ENCODE peak calls at places on chromosomes 7 and 10, in nine cellular contexts. Y is kidney tubule cell; Z is GM12891; R is glutamatergic neuron; D is astrocyte of the cerebellum; N is GDM1; X is LoVo; M is GM03348; L is effector memory CD4-positive, alpha-beta T cell. E is an unnamed sample.

GRCh38 chr10:24435374-24435773 is 226.4 kb downstream of the KIAA1217 start:
- DNase-seq in Z (no peak), M (peak; percentile 60), R (no peak), D (no peak), Y (peak; percentile 62), L (no peak), X (peak; percentile 14), N (no peak), E (no peak)

GRCh38 chr10:98429320-98430072 is 14.5 kb upstream of the PYROXD2 start:
- DNase-seq in Z (no peak), L (no peak), M (no peak), X (no peak), Y (no peak), R (no peak), N (no peak), D (no peak), E (no peak)

GRCh38 chr10:48231178-48231577 is 43.3 kb downstream of the FRMPD2 start:
- DNase-seq in D (no peak), Y (peak; percentile 68), M (no peak), R (no peak), N (no peak), L (no peak), X (no peak), Z (no peak), E (no peak)

GRCh38 chr7:47183896-47184629 is 397.8 kb downstream of the TNS3 start:
- DNase-seq in D (no peak), L (no peak), X (no peak), M (no peak), Y (no peak), R (no peak), N (no peak), Z (no peak), E (no peak)

GRCh38 chr7:98307971-98308466 is 26.5 kb downstream of the BRI3 start:
- DNase-seq in N (no peak), R (no peak), D (no peak), M (no peak), Z (no peak), X (no peak), Y (no peak), L (no peak), E (no peak)

GRCh38 chr10:125264752-125265578 is 104.6 kb upstream of the CTBP2 start:
- DNase-seq in X (no peak), Y (peak; percentile 12), M (no peak), R (no peak), L (no peak), Z (no peak), D (no peak), N (no peak), E (no peak)

GRCh38 chr7:29265208-29265923 is 70.8 kb downstream of the CHN2 start:
- DNase-seq in X (no peak), N (peak; percentile 46), Z (no peak), Y (peak; percentile 67), M (peak; percentile 37), L (no peak), D (peak; percentile 23), R (no peak), E (peak; percentile 86)

GRCh38 chr7:135584362-135585353 is 26.9 kb downstream of the NUP205 start:
- DNase-seq in M (no peak), N (no peak), X (no peak), R (no peak), Z (no peak), Y (no peak), L (no peak), D (no peak), E (no peak)

GRCh38 chr10:535953-536352 is 153.5 kb downstream of the DIP2C start:
- DNase-seq in D (no peak), M (no peak), Z (no peak), L (no peak), X (no peak), Y (no peak), R (no peak), N (no peak), E (no peak)

GRCh38 chr10:121690152-121690551 is 91.9 kb upstream of the FGFR2 start:
- DNase-seq in X (no peak), Z (no peak), N (no peak), Y (peak; percentile 57), L (no peak), R (no peak), D (no peak), M (no peak), E (no peak)

GRCh38 chr7:132580277-132580676 is 4.0 kb upstream of the PLXNA4 start:
- DNase-seq in X (no peak), Y (peak; percentile 51), M (no peak), Z (peak; percentile 17), R (no peak), D (no peak), L (no peak), N (no peak), E (no peak)

GRCh38 chr7:5172196-5172800 is 17.7 kb upstream of the WIPI2 start:
- DNase-seq in Z (no peak), N (no peak), Y (peak; percentile 10), X (no peak), L (no peak), D (no peak), R (no peak), M (no peak), E (no peak)

GRCh38 chr10:7426349-7426748 is 15.5 kb upstream of the SFMBT2 start:
- DNase-seq in Z (no peak), X (no peak), L (no peak), D (no peak), N (no peak), R (no peak), Y (no peak), M (no peak), E (no peak)

GRCh38 chr7:27095897-27096755 is at the start of gene HOXA1:
- DNase-seq in D (peak; percentile 79), L (peak; percentile 70), R (peak; percentile 69), X (peak; percentile 98), N (peak; percentile 59), Z (peak; percentile 75), Y (peak; percentile 98), M (peak; percentile 98), E (peak; percentile 85)

GRCh38 chr7:100491192-100491578 is 7.5 kb downstream of the NYAP1 start:
- DNase-seq in R (no peak), X (no peak), M (no peak), N (no peak), L (no peak), Z (no peak), D (no peak), Y (no peak), E (no peak)

GRCh38 chr10:86979977-86980448 is 11.7 kb downstream of the ADIRF start:
- DNase-seq in R (no peak), M (no peak), D (no peak), Y (no peak), Z (no peak), L (no peak), X (no peak), N (no peak), E (no peak)

GRCh38 chr10:15571570-15571969 is 148.2 kb downstream of the ITGA8 start:
- DNase-seq in Y (no peak), N (no peak), M (peak; percentile 16), D (peak; percentile 51), L (no peak), Z (no peak), R (no peak), X (no peak), E (peak; percentile 50)

GRCh38 chr7:101950450-101951119 is 133.2 kb downstream of the CUX1 start:
- DNase-seq in N (no peak), Y (peak; percentile 67), M (peak; percentile 51), X (no peak), Z (no peak), L (no peak), R (no peak), D (peak; percentile 51), E (peak; percentile 22)

GRCh38 chr7:30469303-30469702 is 9.3 kb downstream of the NOD1 start:
- DNase-seq in L (no peak), R (no peak), X (no peak), Z (no peak), D (peak; percentile 97), Y (peak; percentile 95), N (no peak), M (peak; percentile 89), E (peak; percentile 99)

GRCh38 chr10:97514344-97514743 is 15.6 kb downstream of the UBTD1 start:
- DNase-seq in N (no peak), M (no peak), X (no peak), D (no peak), R (no peak), L (no peak), Z (no peak), Y (no peak), E (no peak)

GRCh38 chr7:80791509-80791929 is 127.3 kb downstream of the SEMA3C start:
- DNase-seq in L (no peak), Z (no peak), Y (no peak), N (no peak), R (no peak), D (no peak), M (no peak), X (no peak), E (no peak)

GRCh38 chr10:102004376-102004775 is 51.6 kb downstream of the ARMH3 start:
- DNase-seq in L (no peak), Y (no peak), N (no peak), D (no peak), Z (no peak), X (no peak), R (no peak), M (peak; percentile 15), E (no peak)

GRCh38 chr7:36396150-36396549 is 6.5 kb downstream of the ANLN start:
- DNase-seq in R (no peak), D (no peak), Z (no peak), L (no peak), X (no peak), Y (peak; percentile 27), M (no peak), N (no peak), E (no peak)

GRCh38 chr10:103855852-103856496 is 598 bp upstream of the SH3PXD2A start:
- DNase-seq in M (no peak), R (peak; percentile 78), X (no peak), L (no peak), Z (no peak), D (no peak), Y (no peak), N (no peak), E (no peak)

GRCh38 chr10:102596506-102596971 is 47.7 kb upstream of the TRIM8 start:
- DNase-seq in X (peak; percentile 46), D (peak; percentile 32), L (no peak), Z (peak; percentile 56), M (peak; percentile 74), R (peak; percentile 55), N (peak; percentile 71), Y (peak; percentile 75), E (no peak)

GRCh38 chr7:39919646-39920045 is 30.4 kb upstream of the CDK13 start:
- DNase-seq in Y (peak; percentile 15), R (no peak), Z (no peak), X (peak; percentile 27), D (no peak), M (no peak), L (no peak), N (no peak), E (no peak)

GRCh38 chr7:107691713-107692112 is 31.1 kb downstream of the SLC26A4 start:
- DNase-seq in N (no peak), Z (no peak), M (no peak), L (no peak), X (no peak), D (peak; percentile 28), Y (no peak), R (peak; percentile 21), E (peak; percentile 58)